ENCODE peak calls at places on chromosome 11, in five cellular contexts. One of them, this sample, is unnamed. For H3K4me1, the result is how much of the 10 kb centered on the place peaks cover.

GRCh38 chr11:12195773-12196172 is 85.4 kb downstream of the MICAL2 start:
- DNase-seq in body of pancreas: no peak
- DNase-seq in PC-3: no peak
- DNase-seq in CD8-positive, alpha-beta memory T cell: peak
- DNase-seq in hepatocyte: no peak
- DNase-seq in this sample: no peak

GRCh38 chr11:119447664-119448242 is 24.8 kb upstream of the THY1 start:
- DNase-seq in CD8-positive, alpha-beta memory T cell: no peak
- DNase-seq in PC-3: no peak
- DNase-seq in hepatocyte: no peak
- DNase-seq in body of pancreas: no peak
- DNase-seq in this sample: no peak

GRCh38 chr11:112352907-112353306 is 92.2 kb upstream of the PLET1 start:
- DNase-seq in hepatocyte: no peak
- DNase-seq in CD8-positive, alpha-beta memory T cell: no peak
- DNase-seq in PC-3: peak
- DNase-seq in body of pancreas: no peak
- DNase-seq in this sample: no peak

GRCh38 chr11:11380883-11381282 is 27.8 kb upstream of the CSNK2A3 start:
- DNase-seq in PC-3: no peak
- DNase-seq in body of pancreas: no peak
- DNase-seq in CD8-positive, alpha-beta memory T cell: no peak
- DNase-seq in hepatocyte: no peak
- DNase-seq in this sample: no peak

GRCh38 chr11:40037005-40037404 is 1422.4 kb downstream of the LRRC4C start:
- DNase-seq in PC-3: no peak
- DNase-seq in CD8-positive, alpha-beta memory T cell: no peak
- DNase-seq in hepatocyte: peak
- DNase-seq in body of pancreas: peak
- DNase-seq in this sample: peak

GRCh38 chr11:40188848-40189247 is 1270.6 kb downstream of the LRRC4C start:
- DNase-seq in body of pancreas: peak
- DNase-seq in PC-3: no peak
- DNase-seq in CD8-positive, alpha-beta memory T cell: no peak
- DNase-seq in hepatocyte: peak
- DNase-seq in this sample: no peak

GRCh38 chr11:114085965-114086364 is 26.5 kb downstream of the ZBTB16 start:
- DNase-seq in hepatocyte: no peak
- DNase-seq in PC-3: peak
- DNase-seq in CD8-positive, alpha-beta memory T cell: no peak
- DNase-seq in body of pancreas: peak
- DNase-seq in this sample: no peak

GRCh38 chr11:113457784-113458183 is 17.4 kb downstream of the DRD2 start:
- DNase-seq in PC-3: no peak
- DNase-seq in CD8-positive, alpha-beta memory T cell: no peak
- DNase-seq in body of pancreas: no peak
- DNase-seq in hepatocyte: no peak
- DNase-seq in this sample: peak

GRCh38 chr11:68371176-68372041 is 59.0 kb downstream of the LRP5 start:
- DNase-seq in body of pancreas: no peak
- DNase-seq in CD8-positive, alpha-beta memory T cell: no peak
- DNase-seq in PC-3: no peak
- DNase-seq in hepatocyte: peak
- DNase-seq in this sample: no peak

GRCh38 chr11:79173615-79174014 is 267.2 kb downstream of the TENM4 start:
- DNase-seq in CD8-positive, alpha-beta memory T cell: no peak
- DNase-seq in hepatocyte: peak
- DNase-seq in PC-3: peak
- DNase-seq in body of pancreas: no peak
- DNase-seq in this sample: peak

GRCh38 chr11:3723014-3723708 is 52.0 kb upstream of the CHRNA10 start:
- DNase-seq in body of pancreas: no peak
- DNase-seq in hepatocyte: peak
- DNase-seq in PC-3: peak
- DNase-seq in CD8-positive, alpha-beta memory T cell: no peak
- DNase-seq in this sample: no peak

GRCh38 chr11:47257518-47258316 is at the start of gene NR1H3:
- DNase-seq in PC-3: peak
- DNase-seq in body of pancreas: peak
- DNase-seq in hepatocyte: peak
- DNase-seq in CD8-positive, alpha-beta memory T cell: peak
- DNase-seq in this sample: peak

DNA sequence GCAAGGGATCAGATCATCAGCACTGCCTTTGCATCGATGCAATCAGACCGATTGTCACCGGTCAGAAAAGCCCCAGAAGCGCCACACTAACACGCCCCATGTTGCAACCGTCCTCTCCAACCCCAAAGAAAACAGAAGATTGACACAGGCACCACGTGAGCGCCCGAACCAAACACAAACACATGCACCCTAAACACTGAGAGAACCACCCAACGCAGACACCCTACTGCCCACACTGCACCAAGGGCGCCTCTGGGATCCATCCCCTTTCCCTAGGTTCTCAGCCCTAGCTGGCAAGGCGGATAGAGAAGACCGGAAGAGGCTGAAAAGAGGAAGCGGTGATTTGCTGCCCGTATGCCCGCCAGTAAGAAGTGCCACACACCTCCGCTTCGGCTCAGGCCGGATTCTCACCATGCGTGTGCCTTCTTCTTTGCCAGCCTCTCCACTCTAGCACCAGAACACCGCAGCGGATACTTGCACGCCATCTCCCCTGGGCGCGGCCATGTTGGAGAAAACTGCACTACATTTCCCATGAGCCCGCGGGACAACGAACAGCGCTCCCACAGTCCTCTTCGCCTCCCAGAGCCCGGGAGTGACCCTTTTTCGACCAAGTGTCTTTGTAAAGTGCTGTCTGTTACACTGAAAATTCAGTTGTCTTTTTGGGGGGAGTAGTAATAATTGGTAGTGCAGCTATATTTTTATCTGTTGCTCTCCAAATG is at the start of gene ALKBH8:
- DNase-seq in PC-3: peak
- DNase-seq in hepatocyte: peak
- DNase-seq in CD8-positive, alpha-beta memory T cell: peak
- DNase-seq in body of pancreas: peak
- DNase-seq in this sample: peak
- H3K27ac ChIP-seq in PC-3: peak
- H3K27ac ChIP-seq in hepatocyte: peak
- H3K27ac ChIP-seq in CD8-positive, alpha-beta memory T cell: peak
- H3K27ac ChIP-seq in body of pancreas: peak
- H3K27ac ChIP-seq in this sample: peak

DNA sequence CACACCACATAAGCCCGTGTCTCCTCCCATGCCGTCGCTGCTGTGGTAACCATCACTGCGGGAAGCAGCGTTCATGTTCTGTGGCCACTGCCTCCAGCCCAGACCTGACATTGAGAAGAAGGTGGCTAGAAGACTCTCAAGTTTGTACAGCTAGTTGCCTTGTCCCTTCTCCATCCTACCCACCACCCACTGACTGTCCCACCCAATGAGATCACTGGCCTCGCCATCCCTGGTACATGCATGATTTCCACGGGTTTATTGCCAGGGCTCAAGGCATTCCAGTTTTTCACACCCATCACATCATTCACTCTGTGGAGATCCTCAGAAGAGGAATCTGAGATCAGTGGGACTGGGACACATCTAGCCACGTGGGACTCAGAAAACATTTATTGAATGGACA is 33.0 kb downstream of the AHNAK start:
- DNase-seq in CD8-positive, alpha-beta memory T cell: no peak
- DNase-seq in body of pancreas: no peak
- DNase-seq in PC-3: no peak
- DNase-seq in hepatocyte: no peak
- DNase-seq in this sample: no peak
- H3K4me1 ChIP-seq in CD8-positive, alpha-beta memory T cell: under half
- H3K4me1 ChIP-seq in body of pancreas: under half
- H3K4me1 ChIP-seq in PC-3: under half
- H3K4me1 ChIP-seq in hepatocyte: under half
- H3K4me1 ChIP-seq in this sample: under half

GRCh38 chr11:6546735-6547134 is 49.7 kb downstream of the DNHD1 start:
- DNase-seq in hepatocyte: no peak
- DNase-seq in PC-3: no peak
- DNase-seq in CD8-positive, alpha-beta memory T cell: no peak
- DNase-seq in body of pancreas: no peak
- DNase-seq in this sample: no peak

GRCh38 chr11:6547177-6547576 is 50.1 kb downstream of the DNHD1 start:
- DNase-seq in hepatocyte: no peak
- DNase-seq in CD8-positive, alpha-beta memory T cell: no peak
- DNase-seq in PC-3: no peak
- DNase-seq in body of pancreas: no peak
- DNase-seq in this sample: no peak

GRCh38 chr11:6544921-6545850 is 48.1 kb downstream of the DNHD1 start:
- DNase-seq in hepatocyte: no peak
- DNase-seq in PC-3: no peak
- DNase-seq in CD8-positive, alpha-beta memory T cell: no peak
- DNase-seq in body of pancreas: peak
- DNase-seq in this sample: no peak

GRCh38 chr11:6548121-6548520 is 51.0 kb downstream of the DNHD1 start:
- DNase-seq in CD8-positive, alpha-beta memory T cell: no peak
- DNase-seq in hepatocyte: no peak
- DNase-seq in body of pancreas: no peak
- DNase-seq in PC-3: no peak
- DNase-seq in this sample: no peak

DNA sequence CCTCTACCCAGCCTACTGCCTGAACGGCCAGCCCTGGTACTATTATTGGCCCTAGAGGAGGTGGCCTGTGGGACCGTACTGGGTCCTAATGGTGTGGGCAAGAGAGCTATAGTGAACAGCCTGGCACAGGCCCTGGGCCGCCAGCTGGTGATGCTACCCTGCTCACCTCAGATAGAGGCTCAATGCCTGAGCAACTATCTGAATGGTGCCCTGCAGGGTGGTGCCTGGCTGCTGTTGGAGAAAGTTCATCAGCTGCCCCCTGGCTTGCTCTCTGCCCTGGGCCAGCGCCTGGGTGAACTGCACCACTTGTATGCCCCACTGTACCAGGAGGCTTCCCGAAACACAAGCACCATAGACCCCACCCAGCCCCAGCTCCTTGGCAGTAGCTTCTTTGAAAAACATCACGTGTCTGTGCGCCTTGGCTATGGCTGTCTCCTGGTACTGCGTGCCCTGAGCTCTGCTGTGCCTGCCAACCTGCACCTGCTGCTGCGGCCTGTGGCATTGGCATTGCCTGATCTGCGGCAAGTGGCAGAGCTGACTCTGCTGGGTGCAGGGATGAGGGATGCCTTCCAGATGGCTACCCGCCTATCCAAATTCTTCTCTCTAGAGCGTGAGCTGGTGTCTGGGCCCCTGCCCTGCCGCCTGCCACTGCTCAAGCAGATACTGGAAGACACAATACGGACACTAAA is 49.0 kb downstream of the DNHD1 start:
- DNase-seq in CD8-positive, alpha-beta memory T cell: no peak
- DNase-seq in PC-3: no peak
- DNase-seq in body of pancreas: peak
- DNase-seq in hepatocyte: no peak
- DNase-seq in this sample: no peak
- H3K27ac ChIP-seq in CD8-positive, alpha-beta memory T cell: no peak
- H3K27ac ChIP-seq in PC-3: no peak
- H3K27ac ChIP-seq in body of pancreas: no peak
- H3K27ac ChIP-seq in hepatocyte: no peak
- H3K27ac ChIP-seq in this sample: no peak

DNA sequence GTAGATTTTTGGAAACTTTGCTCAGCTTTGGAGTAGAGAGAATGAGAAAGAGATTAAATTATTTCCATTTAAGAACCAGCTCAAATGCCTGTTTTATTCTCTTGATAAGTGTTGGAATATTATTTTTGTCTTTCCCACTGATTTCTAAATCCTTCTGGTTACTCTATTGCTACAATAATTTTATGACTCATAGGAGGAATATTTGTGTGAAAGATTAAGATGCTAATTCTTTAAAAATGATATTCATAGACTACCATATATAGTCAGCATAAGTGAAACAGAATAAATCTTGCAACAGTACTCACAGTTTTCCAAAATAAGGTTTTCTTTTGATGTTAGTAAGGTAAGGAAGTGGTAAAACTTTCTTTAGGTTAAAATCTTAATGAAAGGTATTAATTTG is 60.9 kb downstream of the YAP1 start:
- DNase-seq in body of pancreas: no peak
- DNase-seq in PC-3: peak
- DNase-seq in CD8-positive, alpha-beta memory T cell: no peak
- DNase-seq in hepatocyte: no peak
- DNase-seq in this sample: no peak
- H3K4me1 ChIP-seq in body of pancreas: under half
- H3K4me1 ChIP-seq in PC-3: half or more
- H3K4me1 ChIP-seq in CD8-positive, alpha-beta memory T cell: under half
- H3K4me1 ChIP-seq in hepatocyte: under half
- H3K4me1 ChIP-seq in this sample: under half

DNA sequence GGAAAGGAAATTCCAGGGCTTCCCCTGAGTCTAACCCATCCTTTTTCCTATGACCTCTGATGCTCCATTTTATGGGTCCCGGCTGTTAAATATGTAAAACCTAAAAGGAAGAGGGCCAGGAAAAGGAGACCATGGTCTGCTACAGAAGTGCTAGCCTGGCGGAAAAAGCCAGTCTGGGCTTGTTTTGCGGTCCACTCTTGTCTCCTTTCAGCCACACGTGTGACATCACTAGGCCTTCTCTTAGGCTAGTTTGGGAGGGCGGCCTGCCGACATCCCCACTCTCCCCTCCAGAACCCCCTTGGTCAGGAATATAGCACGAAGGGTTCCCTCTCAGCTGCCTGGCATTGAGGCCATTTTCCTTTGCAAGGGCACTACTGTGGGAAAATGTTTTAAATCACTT is 86.8 kb downstream of the UBASH3B start:
- DNase-seq in PC-3: no peak
- DNase-seq in CD8-positive, alpha-beta memory T cell: no peak
- DNase-seq in hepatocyte: no peak
- DNase-seq in body of pancreas: no peak
- DNase-seq in this sample: no peak
- H3K27ac ChIP-seq in PC-3: no peak
- H3K27ac ChIP-seq in CD8-positive, alpha-beta memory T cell: no peak
- H3K27ac ChIP-seq in hepatocyte: peak
- H3K27ac ChIP-seq in body of pancreas: peak
- H3K27ac ChIP-seq in this sample: no peak

GRCh38 chr11:101046947-101047346 is 82.7 kb downstream of the PGR start:
- DNase-seq in CD8-positive, alpha-beta memory T cell: no peak
- DNase-seq in body of pancreas: no peak
- DNase-seq in hepatocyte: no peak
- DNase-seq in PC-3: no peak
- DNase-seq in this sample: no peak
- H3K4me1 ChIP-seq in CD8-positive, alpha-beta memory T cell: under half
- H3K4me1 ChIP-seq in body of pancreas: under half
- H3K4me1 ChIP-seq in hepatocyte: under half
- H3K4me1 ChIP-seq in PC-3: under half
- H3K4me1 ChIP-seq in this sample: under half

GRCh38 chr11:57500926-57501325 is 14.6 kb downstream of the SLC43A1 start:
- DNase-seq in body of pancreas: no peak
- DNase-seq in hepatocyte: no peak
- DNase-seq in CD8-positive, alpha-beta memory T cell: no peak
- DNase-seq in PC-3: no peak
- DNase-seq in this sample: no peak
- H3K27ac ChIP-seq in body of pancreas: peak
- H3K27ac ChIP-seq in hepatocyte: no peak
- H3K27ac ChIP-seq in CD8-positive, alpha-beta memory T cell: no peak
- H3K27ac ChIP-seq in PC-3: no peak
- H3K27ac ChIP-seq in this sample: no peak

GRCh38 chr11:409008-409599 is 5.7 kb downstream of the SIGIRR start:
- DNase-seq in PC-3: no peak
- DNase-seq in hepatocyte: no peak
- DNase-seq in CD8-positive, alpha-beta memory T cell: no peak
- DNase-seq in body of pancreas: no peak
- DNase-seq in this sample: no peak
- H3K4me1 ChIP-seq in PC-3: under half
- H3K4me1 ChIP-seq in hepatocyte: under half
- H3K4me1 ChIP-seq in CD8-positive, alpha-beta memory T cell: under half
- H3K4me1 ChIP-seq in body of pancreas: under half
- H3K4me1 ChIP-seq in this sample: under half